ENCODE peak calls at places on chromosomes 12 and 14, in four cellular contexts. T, V, Z and Y are unnamed samples.

GRCh38 chr12:98653866-98654493 is 8.9 kb downstream of the APAF1 start:
- DNase-seq in T (peak; percentile 53), V (no peak), Z (peak; percentile 63), Y (peak; percentile 22)

GRCh38 chr12:4164591-4165558 is 108.7 kb upstream of the CCND2 start:
- DNase-seq in T (no peak), V (peak; percentile 66), Z (peak; percentile 83), Y (no peak)

GRCh38 chr14:73712540-73713141 is 1.5 kb downstream of the PNMA1 start:
- DNase-seq in T (no peak), V (peak; percentile 31), Z (no peak), Y (no peak)

GRCh38 chr12:12902036-12902435 is 10.7 kb downstream of the GPRC5A start:
- DNase-seq in T (no peak), V (no peak), Z (peak; percentile 78), Y (no peak)

GRCh38 chr12:6329693-6330045 is 12.2 kb downstream of the TNFRSF1A start:
- DNase-seq in T (no peak), V (no peak), Z (no peak), Y (no peak)

GRCh38 chr14:93903342-93904184 is 23.6 kb upstream of the FAM181A start:
- DNase-seq in T (peak; percentile 53), V (no peak), Z (peak; percentile 7), Y (peak; percentile 22)

GRCh38 chr14:60350366-60350720 is 101.3 kb downstream of the PPM1A start:
- DNase-seq in T (no peak), V (no peak), Z (no peak), Y (no peak)

GRCh38 chr12:42332301-42332894 is 6.4 kb downstream of the PPHLN1 start:
- DNase-seq in T (peak; percentile 33), V (no peak), Z (peak; percentile 56), Y (peak; percentile 53)

GRCh38 chr14:56390859-56391258 is 188.7 kb upstream of the TMEM260 start:
- DNase-seq in T (no peak), V (no peak), Z (peak; percentile 17), Y (no peak)

GRCh38 chr14:90757452-90757851 is 58.8 kb downstream of the TTC7B start:
- DNase-seq in T (no peak), V (no peak), Z (no peak), Y (peak; percentile 74)

GRCh38 chr12:93442411-93443340 is 929 bp upstream of the UBE2N start:
- DNase-seq in T (no peak), V (no peak), Z (peak; percentile 55), Y (peak; percentile 18)

GRCh38 chr14:41830679-41831078 is 224.0 kb downstream of the LRFN5 start:
- DNase-seq in T (no peak), V (no peak), Z (peak; percentile 87), Y (no peak)

GRCh38 chr14:99777956-99778355 is 15.3 kb upstream of the EML1 start:
- DNase-seq in T (no peak), V (no peak), Z (no peak), Y (no peak)